ENCODE peak calls at places on chromosomes 12 and 14, in six cellular contexts. F is CD8-positive, alpha-beta memory T cell; V is heart left ventricle; C is DND-41; N is RWPE1; Y is brain microvascular endothelial cell. H is an unnamed sample.

GRCh38 chr12:132329036-132329738 is at the start of gene GALNT9:
- DNase-seq in F (no peak), V (no peak), C (no peak), N (no peak), Y (no peak), H (no peak)

GRCh38 chr14:32469388-32470160 is 140.5 kb downstream of the AKAP6 start:
- DNase-seq in F (no peak), V (no peak), C (no peak), N (peak; percentile 20), Y (no peak), H (peak; percentile 39)

GRCh38 chr12:121992059-121992879 is 29.4 kb upstream of the BCL7A start:
- DNase-seq in F (no peak), V (no peak), C (no peak), N (peak; percentile 96), Y (peak; percentile 95), H (peak; percentile 100)

GRCh38 chr14:100278702-100279101 is 27.5 kb downstream of the SLC25A29 start:
- DNase-seq in F (no peak), V (no peak), C (no peak), N (no peak), Y (peak; percentile 63), H (peak; percentile 69)

GRCh38 chr12:2334291-2335088 is 281.7 kb downstream of the CACNA1C start:
- DNase-seq in F (no peak), V (no peak), C (no peak), N (no peak), Y (no peak), H (no peak)

GRCh38 chr12:6838854-6839253 is 1.9 kb upstream of the GNB3 start:
- DNase-seq in F (no peak), V (no peak), C (no peak), N (no peak), Y (no peak), H (no peak)

GRCh38 chr12:27936196-27936595 is 36.3 kb downstream of the PTHLH start:
- DNase-seq in F (no peak), V (no peak), C (no peak), N (no peak), Y (no peak), H (peak; percentile 35)

GRCh38 chr12:65122661-65123060 is 1.6 kb upstream of the WIF1 start:
- DNase-seq in F (no peak), V (no peak), C (no peak), N (no peak), Y (no peak), H (no peak)

GRCh38 chr12:89345830-89346740 is 6.2 kb downstream of the DUSP6 start:
- DNase-seq in F (peak; percentile 60), V (peak; percentile 72), C (peak; percentile 85), N (no peak), Y (peak; percentile 73), H (peak; percentile 82)

GRCh38 chr12:22491034-22491433 is 53.3 kb downstream of the C2CD5 start:
- DNase-seq in F (no peak), V (no peak), C (no peak), N (no peak), Y (no peak), H (no peak)

GRCh38 chr12:52910248-52910883 is 5.5 kb upstream of the KRT8 start:
- DNase-seq in F (no peak), V (no peak), C (no peak), N (no peak), Y (no peak), H (no peak)

GRCh38 chr12:5511644-5512584 is 80.0 kb downstream of the NTF3 start:
- DNase-seq in F (no peak), V (peak; percentile 31), C (peak; percentile 12), N (no peak), Y (no peak), H (no peak)

GRCh38 chr12:96378319-96378718 is 21.9 kb downstream of the CDK17 start:
- DNase-seq in F (no peak), V (no peak), C (no peak), N (no peak), Y (no peak), H (no peak)

GRCh38 chr14:56661478-56661877 is 81.9 kb downstream of the TMEM260 start:
- DNase-seq in F (no peak), V (no peak), C (no peak), N (no peak), Y (no peak), H (no peak)
- H3K27ac ChIP-seq in F (no peak overlapping the region), V (no peak overlapping the region), C (no peak overlapping the region), N (no peak overlapping the region), Y (no peak overlapping the region), H (no peak overlapping the region)

DNA sequence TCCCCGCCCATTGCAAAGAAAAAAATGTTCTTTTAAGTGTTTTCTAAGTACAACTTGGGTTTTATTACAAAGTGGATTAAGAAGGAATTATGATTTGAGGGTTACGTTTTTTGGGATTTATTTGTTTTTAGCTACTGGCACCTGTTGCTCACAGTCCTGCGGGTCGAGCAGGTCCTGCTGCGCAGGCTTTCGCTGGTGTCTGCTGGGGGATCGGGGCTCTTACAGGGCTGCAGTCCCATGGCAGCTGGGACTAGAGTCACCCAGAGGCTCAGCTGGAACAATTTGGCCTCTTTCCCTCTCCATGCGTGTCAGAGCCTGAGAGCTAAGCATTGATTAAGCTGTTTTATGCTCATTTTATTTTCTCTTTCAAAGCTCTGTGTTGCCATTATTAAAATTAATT is 55.6 kb upstream of the DYNC1H1 start:
- DNase-seq in F (no peak), V (no peak), C (no peak), N (no peak), Y (no peak), H (no peak)
- H3K27ac ChIP-seq in F (no peak overlapping the region), V (no peak overlapping the region), C (no peak overlapping the region), N (no peak overlapping the region), Y (no peak overlapping the region), H (no peak overlapping the region)

DNA sequence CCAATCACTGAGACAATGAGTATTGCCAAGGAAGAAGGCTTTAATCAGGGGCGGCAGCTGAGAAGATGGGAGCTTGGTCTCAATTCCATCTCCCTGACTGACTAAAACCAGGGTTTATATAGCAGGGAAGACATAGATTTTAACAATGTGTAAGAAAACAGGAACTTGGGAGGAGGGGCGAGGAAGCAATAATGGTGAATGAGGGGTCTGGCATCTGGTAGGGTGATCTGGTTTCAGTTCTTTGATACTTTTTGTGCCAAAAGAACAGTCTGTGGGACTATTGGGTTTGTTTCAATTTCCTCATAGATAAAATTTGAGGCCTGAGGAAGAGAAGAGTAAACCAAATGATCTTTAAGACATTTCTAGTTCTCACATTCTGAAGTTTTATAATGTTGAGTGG is 49.2 kb downstream of the FUT8 start:
- DNase-seq in F (no peak), V (no peak), C (no peak), N (no peak), Y (no peak), H (no peak)
- H3K27ac ChIP-seq in F (no peak overlapping the region), V (no peak overlapping the region), C (no peak overlapping the region), N (no peak overlapping the region), Y (peak overlapping the region; percentile 43), H (peak overlapping the region; percentile 82)

GRCh38 chr12:48187916-48188695 is 4.7 kb downstream of the CCDC184 start:
- DNase-seq in F (no peak), V (no peak), C (no peak), N (no peak), Y (no peak), H (no peak)

GRCh38 chr12:48189331-48190125 is 6.1 kb downstream of the CCDC184 start:
- DNase-seq in F (peak; percentile 74), V (peak; percentile 57), C (peak; percentile 69), N (peak; percentile 57), Y (peak; percentile 83), H (peak; percentile 55)

GRCh38 chr12:48192861-48193260 is 9.4 kb downstream of the CCDC184 start:
- DNase-seq in F (no peak), V (no peak), C (no peak), N (no peak), Y (no peak), H (no peak)

GRCh38 chr12:48193623-48194022 is 9.5 kb downstream of the OR10AD1 start:
- DNase-seq in F (no peak), V (no peak), C (no peak), N (no peak), Y (no peak), H (no peak)

DNA sequence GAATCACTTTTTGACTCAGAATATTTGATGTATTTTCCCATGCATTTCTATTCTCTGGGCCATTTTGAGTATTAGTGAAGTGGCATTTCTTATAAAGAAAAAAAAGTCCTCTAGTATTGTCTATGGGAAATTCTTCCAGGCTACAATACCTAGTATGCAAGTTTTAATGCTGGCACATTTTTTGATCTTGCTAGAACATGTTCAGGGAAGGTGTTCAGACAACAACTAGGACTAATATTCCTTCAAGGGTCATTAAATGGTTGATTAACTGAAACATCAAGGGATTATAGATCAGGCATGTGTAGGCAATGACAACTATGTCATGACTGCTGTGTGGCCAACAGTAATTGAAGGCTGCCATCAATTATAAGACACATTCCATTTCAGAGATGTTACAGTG is 7.7 kb downstream of the CCDC184 start:
- DNase-seq in F (no peak), V (no peak), C (no peak), N (no peak), Y (no peak), H (no peak)
- H3K27ac ChIP-seq in F (no peak overlapping the region), V (no peak overlapping the region), C (no peak overlapping the region), N (no peak overlapping the region), Y (no peak overlapping the region), H (no peak overlapping the region)

GRCh38 chr12:12133259-12133658 is 62.5 kb downstream of the BCL2L14 start:
- DNase-seq in F (no peak), V (no peak), C (no peak), N (no peak), Y (no peak), H (no peak)

GRCh38 chr12:12133785-12134184 is 63.0 kb downstream of the BCL2L14 start:
- DNase-seq in F (no peak), V (no peak), C (no peak), N (no peak), Y (no peak), H (no peak)

GRCh38 chr12:12127304-12127703 is 56.6 kb downstream of the BCL2L14 start:
- DNase-seq in F (no peak), V (no peak), C (no peak), N (no peak), Y (no peak), H (no peak)

GRCh38 chr12:12126551-12126950 is 55.8 kb downstream of the BCL2L14 start:
- DNase-seq in F (no peak), V (no peak), C (no peak), N (peak; percentile 58), Y (no peak), H (peak; percentile 84)

DNA sequence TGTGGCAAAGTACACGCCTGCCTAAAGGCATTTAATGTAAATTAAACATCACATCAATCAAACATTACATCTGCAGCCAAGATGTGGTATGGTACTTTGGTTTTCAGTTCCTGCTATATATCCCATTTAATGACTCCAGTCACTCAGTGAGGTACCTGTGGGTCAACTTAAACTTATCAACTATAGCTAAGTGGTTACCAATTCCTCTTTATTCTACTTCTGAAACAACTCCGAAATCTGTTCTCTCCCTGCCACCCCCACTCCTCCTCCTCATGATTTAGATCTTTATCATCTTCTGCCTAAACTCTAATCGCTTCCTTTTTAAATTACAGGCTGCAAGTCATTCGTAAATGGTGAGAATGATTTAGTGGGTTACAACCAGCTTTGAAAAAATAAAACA is 57.9 kb downstream of the BCL2L14 start:
- DNase-seq in F (no peak), V (no peak), C (no peak), N (no peak), Y (no peak), H (no peak)
- H3K27ac ChIP-seq in F (no peak overlapping the region), V (no peak overlapping the region), C (no peak overlapping the region), N (no peak overlapping the region), Y (no peak overlapping the region), H (no peak overlapping the region)

H was measured in mammary epithelial cell.